ENCODE peak calls at places on chromosome 15, in four cellular contexts. C, H, S and T are unnamed samples.

GRCh38 chr15:47843124-47843663 is 125.9 kb downstream of the SEMA6D start:
- DNase-seq in C (no peak), H (no peak), S (no peak), T (no peak)

GRCh38 chr15:42494998-42495360 is 455 bp upstream of the SNAP23 start:
- DNase-seq in C (peak), H (no peak), S (no peak), T (no peak)

GRCh38 chr15:78055923-78056713 is 21.4 kb downstream of the TBC1D2B start:
- DNase-seq in C (peak), H (no peak), S (no peak), T (no peak)

GRCh38 chr15:93049914-93050534 is 39.0 kb downstream of the RGMA start:
- DNase-seq in C (no peak), H (no peak), S (no peak), T (no peak)

GRCh38 chr15:89179966-89180875 is 41.2 kb downstream of the RLBP1 start:
- DNase-seq in C (no peak), H (peak), S (peak), T (no peak)

GRCh38 chr15:69648775-69649735 is 196.4 kb downstream of the RPLP1 start:
- DNase-seq in C (no peak), H (no peak), S (no peak), T (no peak)

GRCh38 chr15:57216288-57216687 is 160.0 kb upstream of the CGNL1 start:
- DNase-seq in C (no peak), H (no peak), S (peak), T (no peak)

GRCh38 chr15:80055933-80056332 is 3.5 kb upstream of the ZFAND6 start:
- DNase-seq in C (no peak), H (no peak), S (no peak), T (no peak)

GRCh38 chr15:91258436-91258779 is 158.4 kb downstream of the SV2B start:
- DNase-seq in C (peak), H (no peak), S (peak), T (no peak)

GRCh38 chr15:63487076-63487757 is 17.2 kb upstream of the USP3 start:
- DNase-seq in C (peak), H (peak), S (peak), T (peak)

GRCh38 chr15:85892232-85892631 is 97.5 kb upstream of the KLHL25 start:
- DNase-seq in C (no peak), H (no peak), S (no peak), T (no peak)

GRCh38 chr15:73232771-73233170 is 136.0 kb downstream of the HCN4 start:
- DNase-seq in C (no peak), H (no peak), S (no peak), T (no peak)

GRCh38 chr15:42858540-42858939 is 62.0 kb downstream of the TTBK2 start:
- DNase-seq in C (no peak), H (no peak), S (no peak), T (no peak)

GRCh38 chr15:94237903-94238302 is 6.5 kb downstream of the MCTP2 start:
- DNase-seq in C (no peak), H (no peak), S (no peak), T (no peak)

GRCh38 chr15:39393575-39394335 is 187.1 kb upstream of the THBS1 start:
- DNase-seq in C (no peak), H (no peak), S (no peak), T (no peak)

GRCh38 chr15:65836665-65837064 is 32.6 kb upstream of the RAB11A start:
- DNase-seq in C (no peak), H (no peak), S (no peak), T (no peak)

GRCh38 chr15:40367673-40368611 is 9.9 kb downstream of the DISP2 start:
- DNase-seq in C (peak), H (peak), S (peak), T (peak)

GRCh38 chr15:29938701-29939340 is 116.6 kb upstream of the TJP1 start:
- DNase-seq in C (peak), H (no peak), S (no peak), T (no peak)

GRCh38 chr15:39338251-39338650 is 242.6 kb upstream of the THBS1 start:
- DNase-seq in C (no peak), H (no peak), S (no peak), T (no peak)

GRCh38 chr15:70152070-70152480 is 54.4 kb upstream of the TLE3 start:
- DNase-seq in C (peak), H (no peak), S (peak), T (no peak)

GRCh38 chr15:96538506-96538905 is 208.0 kb downstream of the NR2F2 start:
- DNase-seq in C (no peak), H (no peak), S (no peak), T (no peak)

GRCh38 chr15:49902791-49903481 is 216.1 kb downstream of the ATP8B4 start:
- DNase-seq in C (no peak), H (no peak), S (no peak), T (no peak)

GRCh38 chr15:73691398-73691797 is 7.2 kb downstream of the CD276 start:
- DNase-seq in C (no peak), H (no peak), S (no peak), T (no peak)

GRCh38 chr15:33808720-33809119 is 159.6 kb upstream of the CHRM5 start:
- DNase-seq in C (no peak), H (no peak), S (no peak), T (no peak)

GRCh38 chr15:69574506-69574905 is 121.9 kb downstream of the RPLP1 start:
- DNase-seq in C (no peak), H (no peak), S (peak), T (no peak)

GRCh38 chr15:67080900-67081431 is 15.6 kb downstream of the SMAD3 start:
- DNase-seq in C (no peak), H (peak), S (peak), T (peak)

GRCh38 chr15:29045717-29046116 is 159.9 kb downstream of the APBA2 start:
- DNase-seq in C (no peak), H (no peak), S (peak), T (no peak)

GRCh38 chr15:70584838-70585706 is 178.3 kb downstream of the UACA start:
- DNase-seq in C (peak), H (no peak), S (peak), T (no peak)

GRCh38 chr15:101590785-101591184 is 61.4 kb downstream of the TM2D3 start:
- DNase-seq in C (no peak), H (no peak), S (no peak), T (no peak)

GRCh38 chr15:36591534-36592411 is 12.3 kb downstream of the CDIN1 start:
- DNase-seq in C (no peak), H (no peak), S (no peak), T (no peak)

GRCh38 chr15:98981851-98982722 is 25.5 kb downstream of the PGPEP1L start:
- DNase-seq in C (no peak), H (peak), S (no peak), T (no peak)

GRCh38 chr15:63597033-63597790 is at the start of gene FBXL22:
- DNase-seq in C (no peak), H (no peak), S (no peak), T (no peak)

GRCh38 chr15:25989327-25989726 is 126.2 kb upstream of the ATP10A start:
- DNase-seq in C (peak), H (no peak), S (peak), T (no peak)

GRCh38 chr15:80789296-80789695 is 10.1 kb downstream of the CEMIP start:
- DNase-seq in C (no peak), H (no peak), S (no peak), T (no peak)

GRCh38 chr15:40240619-40241304 is 1.9 kb downstream of the PAK6 start:
- DNase-seq in C (no peak), H (no peak), S (no peak), T (peak)

GRCh38 chr15:40241305-40242215 is 2.7 kb downstream of the PAK6 start:
- DNase-seq in C (no peak), H (no peak), S (no peak), T (peak)

GRCh38 chr15:80106051-80106450 is 46.6 kb downstream of the ZFAND6 start:
- DNase-seq in C (no peak), H (no peak), S (no peak), T (no peak)

GRCh38 chr15:64023215-64023614 is 23.1 kb downstream of the DAPK2 start:
- DNase-seq in C (no peak), H (no peak), S (no peak), T (no peak)

GRCh38 chr15:74858366-74858735 is 14.8 kb downstream of the SCAMP2 start:
- DNase-seq in C (no peak), H (no peak), S (no peak), T (no peak)
- TF ChIP-seq CTCF in C (no peak), H (no peak), S (no peak), T (no peak)

DNA sequence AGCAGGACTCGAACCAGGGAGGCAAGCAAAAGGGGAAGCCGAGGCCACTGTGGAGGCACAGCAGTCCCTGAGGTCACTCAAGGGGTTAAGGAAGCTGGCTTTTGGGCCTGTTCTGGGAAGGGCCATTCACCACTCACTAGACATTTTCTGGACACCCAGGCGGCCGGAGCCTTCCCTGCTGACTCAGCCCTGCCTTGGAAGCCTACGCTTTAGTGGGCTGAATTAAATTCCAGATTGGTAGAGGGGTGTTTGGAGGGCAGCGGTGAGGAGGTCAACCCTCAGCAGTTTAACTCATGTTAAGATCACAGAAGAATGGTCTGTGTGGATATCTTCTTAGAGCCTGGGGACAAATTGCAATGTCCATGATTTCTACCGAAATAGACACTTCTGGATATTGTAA is 152.8 kb downstream of the GABRG3 start:
- DNase-seq in C (no peak), H (no peak), S (no peak), T (no peak)
- TF ChIP-seq CTCF in C (no peak), H (no peak), S (no peak), T (no peak)

DNA sequence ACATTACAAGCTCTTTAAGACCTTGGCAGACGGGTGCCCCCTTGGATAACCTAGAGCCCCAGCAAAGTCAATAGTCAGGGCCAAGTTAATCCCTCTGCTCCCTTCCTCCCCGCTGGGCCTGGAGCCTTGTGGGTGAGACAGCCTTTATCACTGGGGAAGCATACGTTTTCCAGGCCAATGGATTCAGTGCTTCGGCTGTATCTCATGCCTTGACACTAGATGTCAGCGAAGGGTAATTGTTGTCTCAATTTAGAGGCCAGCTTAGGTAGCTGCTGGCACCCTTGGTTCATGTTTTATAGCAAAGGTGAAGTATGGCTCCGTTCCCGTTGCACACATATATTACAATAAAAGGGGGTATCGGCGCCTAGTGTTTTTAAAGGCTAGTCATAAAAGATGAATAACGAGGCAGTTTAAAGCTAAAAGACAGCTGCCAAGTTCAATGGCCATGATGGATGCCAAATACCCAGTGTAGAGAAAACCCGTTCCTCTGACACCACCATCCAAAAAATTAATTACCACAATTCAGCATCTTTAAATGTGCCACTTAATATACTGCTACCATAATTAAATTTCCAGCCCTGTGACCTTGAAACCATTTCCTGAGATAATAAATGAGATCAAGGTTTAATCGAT is 52.3 kb upstream of the BNIP2 start:
- DNase-seq in C (peak), H (no peak), S (no peak), T (no peak)
- TF ChIP-seq CTCF in C (no peak), H (no peak), S (no peak), T (no peak)

GRCh38 chr15:100277087-100277855 is 64.5 kb downstream of the ADAMTS17 start:
- DNase-seq in C (no peak), H (no peak), S (no peak), T (no peak)
- TF ChIP-seq CTCF in C (no peak), H (no peak), S (no peak), T (no peak)

GRCh38 chr15:52094811-52095584 is 17.6 kb downstream of the BCL2L10 start:
- DNase-seq in C (no peak), H (no peak), S (no peak), T (no peak)

GRCh38 chr15:52093167-52093538 is 19.4 kb downstream of the BCL2L10 start:
- DNase-seq in C (no peak), H (no peak), S (no peak), T (no peak)

GRCh38 chr15:52086001-52086786 is 26.4 kb downstream of the BCL2L10 start:
- DNase-seq in C (no peak), H (no peak), S (no peak), T (no peak)

GRCh38 chr15:52093539-52094502 is 18.8 kb downstream of the BCL2L10 start:
- DNase-seq in C (no peak), H (no peak), S (no peak), T (no peak)

DNA sequence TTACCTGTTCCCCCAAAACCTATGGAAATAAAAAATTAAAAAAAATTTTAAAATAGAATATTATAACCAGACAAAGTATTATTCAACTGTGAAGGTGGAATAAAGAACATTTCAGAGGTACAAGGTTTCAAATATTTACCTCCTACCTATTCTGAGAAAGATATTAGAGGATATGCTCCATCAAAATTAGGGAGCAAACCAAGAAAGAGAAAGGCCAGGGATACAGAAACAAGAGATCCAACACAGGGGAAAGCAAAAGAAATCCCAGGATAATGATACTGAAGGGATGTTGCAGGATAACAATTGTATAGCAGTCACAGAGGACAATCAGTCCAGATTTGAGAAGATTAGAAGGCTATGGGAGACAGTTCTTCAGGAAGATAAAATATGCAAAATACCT is 22.4 kb downstream of the BCL2L10 start:
- DNase-seq in C (no peak), H (no peak), S (no peak), T (no peak)
- TF ChIP-seq CTCF in C (no peak), H (no peak), S (no peak), T (no peak)

GRCh38 chr15:84784262-84784661 is 32.9 kb upstream of the ALPK3 start:
- DNase-seq in C (no peak), H (no peak), S (no peak), T (no peak)

GRCh38 chr15:84781505-84781904 is 33.1 kb downstream of the ZNF592 start:
- DNase-seq in C (no peak), H (no peak), S (no peak), T (no peak)

GRCh38 chr15:84785053-84785452 is 32.1 kb upstream of the ALPK3 start:
- DNase-seq in C (no peak), H (no peak), S (peak), T (no peak)

GRCh38 chr15:84782346-84782745 is 34.0 kb downstream of the ZNF592 start:
- DNase-seq in C (no peak), H (no peak), S (no peak), T (no peak)

DNA sequence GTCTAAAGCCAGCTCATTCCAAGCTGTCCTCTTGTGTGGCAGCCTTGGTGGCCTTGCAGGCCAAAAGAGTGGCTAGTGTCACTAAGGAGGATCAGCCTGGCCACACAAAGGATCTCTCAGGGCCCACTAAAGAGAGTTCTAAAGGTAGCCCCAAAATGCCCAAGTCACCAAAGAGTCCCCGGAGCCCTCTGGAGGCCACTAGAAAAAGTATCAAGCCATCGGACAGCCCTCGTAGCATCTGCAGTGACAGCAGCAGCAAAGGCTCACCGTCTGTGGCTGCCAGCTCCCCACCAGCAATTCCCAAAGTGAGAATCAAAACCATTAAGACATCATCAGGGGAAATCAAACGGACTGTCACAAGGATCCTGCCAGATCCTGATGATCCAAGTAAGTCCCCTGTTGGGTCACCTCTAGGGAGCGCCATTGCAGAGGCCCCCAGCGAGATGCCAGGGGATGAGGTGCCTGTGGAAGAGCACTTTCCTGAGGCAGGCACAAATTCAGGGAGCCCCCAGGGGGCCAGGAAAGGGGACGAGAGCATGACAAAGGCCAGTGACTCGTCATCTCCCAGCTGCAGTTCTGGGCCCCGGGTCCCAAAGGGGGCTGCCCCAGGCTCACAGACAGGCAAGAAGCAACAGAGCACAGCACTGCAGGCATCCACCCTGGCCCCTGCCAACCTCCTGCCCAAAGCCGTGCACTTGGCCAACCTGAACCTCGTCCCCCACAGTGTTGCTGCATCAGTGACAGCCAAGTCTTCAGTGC is 33.5 kb upstream of the ALPK3 start:
- DNase-seq in C (no peak), H (no peak), S (peak), T (no peak)
- TF ChIP-seq CTCF in C (no peak), H (peak), S (no peak), T (no peak)

GRCh38 chr15:53034767-53035245 is 244.7 kb upstream of the ONECUT1 start:
- DNase-seq in C (no peak), H (no peak), S (no peak), T (no peak)
- TF ChIP-seq CTCF in C (no peak), H (no peak), S (no peak), T (no peak)

DNA sequence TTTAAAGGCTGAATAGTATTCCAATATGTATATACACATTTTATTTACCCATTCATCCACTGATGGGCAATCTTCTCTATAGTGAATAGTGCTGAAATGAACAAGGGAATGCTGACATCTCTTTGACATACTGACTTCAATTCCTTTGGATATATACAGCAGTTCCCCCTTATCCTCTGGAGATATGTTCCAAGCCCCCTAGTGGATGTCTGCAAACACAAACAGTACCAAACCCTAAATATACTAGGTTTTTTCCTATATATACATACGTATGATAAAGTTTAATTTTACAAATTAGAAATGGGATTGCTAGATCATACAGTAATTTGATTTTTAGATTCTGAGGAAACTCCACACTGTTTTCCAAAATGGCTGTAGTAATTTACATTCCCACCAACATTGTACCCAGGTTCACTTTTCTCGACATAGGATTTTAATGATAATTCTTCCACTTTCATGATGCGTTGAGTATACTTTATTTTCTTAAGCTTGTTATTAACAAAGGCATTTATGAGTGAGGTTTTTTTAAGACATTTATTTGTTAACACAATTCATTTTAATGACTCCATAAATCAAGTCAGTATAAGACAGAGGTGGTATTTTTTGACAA is 38.2 kb downstream of the VPS13C start:
- DNase-seq in C (no peak), H (no peak), S (no peak), T (no peak)
- TF ChIP-seq CTCF in C (peak), H (peak), S (peak), T (no peak)